ENCODE peak calls at places on chromosomes 5 and 9, in eight cellular contexts. I, S, R, J, X, Z, P and G are unnamed samples.

GRCh38 chr9:131605770-131606590 is 60.7 kb downstream of the PRRT1B start:
- DNase-seq in I (no peak), S (peak), R (no peak), J (no peak), X (no peak), Z (no peak), P (no peak), G (no peak)

GRCh38 chr5:151156732-151157402 is 712 bp downstream of the ANXA6 start:
- DNase-seq in I (peak), S (no peak), R (no peak), J (no peak), X (no peak), Z (peak), P (peak), G (no peak)

GRCh38 chr5:139390639-139391569 is 1.2 kb upstream of the MZB1 start:
- DNase-seq in I (no peak), S (no peak), R (no peak), J (no peak), X (no peak), Z (no peak), P (no peak), G (no peak)

GRCh38 chr5:157986431-157986990 is 127.6 kb upstream of the CLINT1 start:
- DNase-seq in I (no peak), S (no peak), R (no peak), J (no peak), X (no peak), Z (no peak), P (no peak), G (no peak)

GRCh38 chr5:944992-945685 is 52.5 kb downstream of the TRIP13 start:
- DNase-seq in I (no peak), S (no peak), R (no peak), J (no peak), X (no peak), Z (no peak), P (no peak), G (no peak)

GRCh38 chr9:116990592-116990991 is 303.5 kb downstream of the TRIM32 start:
- DNase-seq in I (no peak), S (no peak), R (no peak), J (no peak), X (no peak), Z (no peak), P (no peak), G (no peak)

GRCh38 chr9:124210697-124211096 is 47.1 kb upstream of the NEK6 start:
- DNase-seq in I (no peak), S (no peak), R (no peak), J (no peak), X (no peak), Z (no peak), P (no peak), G (no peak)

GRCh38 chr5:143200781-143201398 is 202.6 kb downstream of the NR3C1 start:
- DNase-seq in I (no peak), S (no peak), R (no peak), J (peak), X (no peak), Z (no peak), P (no peak), G (peak)

GRCh38 chr5:158785397-158785796 is 314.3 kb downstream of the EBF1 start:
- DNase-seq in I (no peak), S (no peak), R (no peak), J (no peak), X (no peak), Z (no peak), P (no peak), G (no peak)

GRCh38 chr5:171122372-171122771 is 186.7 kb upstream of the TLX3 start:
- DNase-seq in I (no peak), S (no peak), R (no peak), J (no peak), X (no peak), Z (no peak), P (peak), G (no peak)

GRCh38 chr5:133371371-133372155 is 240.8 kb downstream of the FSTL4 start:
- DNase-seq in I (peak), S (no peak), R (no peak), J (no peak), X (no peak), Z (no peak), P (no peak), G (no peak)

DNA sequence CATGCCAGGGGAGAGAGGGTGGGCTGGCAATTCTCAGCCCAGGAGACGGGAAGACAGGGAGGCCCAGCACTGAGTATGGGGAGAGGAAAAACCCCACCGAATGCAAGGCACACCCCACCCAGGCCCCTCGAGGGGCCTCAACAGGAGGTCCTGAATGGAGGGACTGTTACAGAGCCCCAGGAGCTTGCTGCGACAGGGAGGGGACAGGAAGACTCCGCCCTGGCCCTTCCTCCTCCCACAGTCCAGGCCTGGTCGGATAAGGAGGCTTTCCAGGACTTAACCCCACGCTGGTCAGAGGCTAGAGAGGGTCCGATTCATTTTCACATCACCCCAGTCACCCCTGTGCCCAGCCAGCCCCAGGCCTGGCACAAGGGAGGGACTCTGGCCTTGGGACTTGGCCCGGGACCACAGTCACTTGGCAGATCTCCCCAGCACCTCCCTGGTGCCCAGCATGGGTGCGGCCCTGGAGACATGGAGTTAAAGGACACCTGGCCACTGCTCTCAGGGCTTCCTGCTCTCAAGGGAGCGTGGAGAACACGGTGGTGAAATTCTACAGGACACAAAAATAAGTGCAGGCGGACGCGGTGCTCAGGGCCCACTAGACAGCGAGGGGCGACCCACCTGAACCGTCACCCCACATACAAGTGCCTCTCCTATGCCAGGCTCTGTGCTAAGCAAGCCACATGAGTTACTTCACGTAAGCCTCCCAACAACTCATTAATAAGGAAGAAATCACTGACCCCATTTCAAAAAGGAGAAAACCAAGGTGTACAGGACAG is 44.8 kb upstream of the STXBP1 start:
- DNase-seq in I (no peak), S (peak), R (no peak), J (peak), X (peak), Z (no peak), P (peak), G (no peak)
- H3K27ac ChIP-seq in I (no peak), S (peak), R (peak), J (peak), X (peak), Z (no peak), P (peak), G (peak)

GRCh38 chr5:14809369-14810144 is 62.0 kb downstream of the ANKH start:
- DNase-seq in I (peak), S (peak), R (no peak), J (peak), X (peak), Z (no peak), P (no peak), G (peak)
- H3K27ac ChIP-seq in I (peak), S (peak), R (peak), J (peak), X (peak), Z (no peak), P (no peak), G (peak)

GRCh38 chr5:69225859-69226258 is 8.8 kb upstream of the CDK7 start:
- DNase-seq in I (no peak), S (no peak), R (no peak), J (no peak), X (no peak), Z (no peak), P (no peak), G (no peak)
- H3K27ac ChIP-seq in I (no peak), S (no peak), R (no peak), J (no peak), X (no peak), Z (no peak), P (no peak), G (no peak)

GRCh38 chr5:10602031-10602806 is 38.3 kb downstream of the ANKRD33B start:
- DNase-seq in I (no peak), S (no peak), R (no peak), J (no peak), X (no peak), Z (no peak), P (no peak), G (no peak)

GRCh38 chr5:10601246-10602030 is 37.6 kb downstream of the ANKRD33B start:
- DNase-seq in I (no peak), S (peak), R (peak), J (peak), X (peak), Z (no peak), P (peak), G (peak)

GRCh38 chr5:10599828-10600227 is 36.0 kb downstream of the ANKRD33B start:
- DNase-seq in I (no peak), S (no peak), R (no peak), J (no peak), X (no peak), Z (no peak), P (no peak), G (peak)

GRCh38 chr5:10599113-10599512 is 35.2 kb downstream of the ANKRD33B start:
- DNase-seq in I (no peak), S (no peak), R (no peak), J (no peak), X (no peak), Z (no peak), P (no peak), G (no peak)

DNA sequence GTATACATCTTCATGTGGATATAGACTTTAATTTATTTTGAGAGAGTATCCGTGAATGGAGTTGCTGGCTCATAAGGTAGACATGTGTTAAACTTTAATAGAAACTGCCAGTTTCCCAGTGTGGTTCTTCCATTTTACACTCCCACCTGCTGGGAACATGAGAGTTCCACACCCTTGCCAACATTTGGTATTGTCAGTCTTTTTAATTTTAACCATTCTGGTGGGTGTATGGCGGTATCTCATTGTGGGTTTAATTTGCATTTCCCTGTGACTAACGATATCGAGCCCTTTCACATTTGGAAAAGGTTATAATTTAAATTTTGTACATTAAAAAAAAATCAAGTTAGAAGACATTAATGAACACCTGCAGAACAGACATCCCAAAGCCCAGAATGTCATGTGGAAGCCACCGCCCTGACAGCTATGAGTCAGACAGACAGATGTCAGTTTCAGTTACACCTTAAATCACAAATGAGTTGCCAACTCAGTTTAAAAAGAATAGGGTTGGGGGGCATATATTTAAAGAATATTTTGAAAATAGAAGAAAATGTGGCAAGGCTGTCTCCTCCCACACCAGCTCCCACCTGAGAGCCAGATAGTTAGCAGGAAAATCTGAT is 36.9 kb downstream of the ANKRD33B start:
- DNase-seq in I (no peak), S (no peak), R (no peak), J (no peak), X (no peak), Z (no peak), P (no peak), G (no peak)
- H3K27ac ChIP-seq in I (no peak), S (no peak), R (peak), J (no peak), X (peak), Z (no peak), P (peak), G (peak)

DNA sequence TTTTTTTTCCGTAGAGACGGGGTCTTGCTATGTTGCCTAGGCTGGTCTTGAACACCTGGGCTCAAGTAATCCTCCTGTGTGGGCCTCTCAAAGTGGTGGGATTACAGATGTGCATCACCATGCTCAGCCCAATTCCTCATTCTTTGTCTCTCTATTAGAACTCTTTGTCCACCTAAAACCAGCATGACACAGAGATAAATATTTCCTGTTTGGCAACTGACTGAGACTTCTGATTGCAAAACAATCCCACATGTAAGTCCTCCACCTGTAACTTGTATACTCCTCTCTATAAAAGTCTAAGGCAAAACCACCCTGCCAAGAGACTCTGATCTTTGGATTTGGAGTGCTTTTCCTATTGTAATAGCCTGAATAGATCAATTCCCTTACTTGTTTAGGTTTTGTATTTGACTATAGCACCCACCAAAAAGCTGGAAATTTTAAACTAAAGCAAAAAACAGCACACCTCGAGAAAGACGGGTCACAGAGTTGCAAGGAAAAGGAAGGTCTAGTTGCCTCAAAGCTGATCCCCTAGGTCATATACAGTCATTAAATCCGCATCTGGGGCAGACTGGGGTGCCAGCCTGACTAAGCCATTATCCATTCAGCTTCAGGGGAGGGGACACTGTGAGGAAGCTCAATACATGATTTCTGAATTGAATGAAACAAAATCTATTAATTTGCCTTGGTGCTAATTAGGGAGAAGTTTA is 13.5 kb upstream of the KIF27 start:
- DNase-seq in I (no peak), S (no peak), R (no peak), J (no peak), X (no peak), Z (no peak), P (no peak), G (peak)
- H3K27ac ChIP-seq in I (no peak), S (peak), R (no peak), J (no peak), X (no peak), Z (no peak), P (peak), G (peak)

DNA sequence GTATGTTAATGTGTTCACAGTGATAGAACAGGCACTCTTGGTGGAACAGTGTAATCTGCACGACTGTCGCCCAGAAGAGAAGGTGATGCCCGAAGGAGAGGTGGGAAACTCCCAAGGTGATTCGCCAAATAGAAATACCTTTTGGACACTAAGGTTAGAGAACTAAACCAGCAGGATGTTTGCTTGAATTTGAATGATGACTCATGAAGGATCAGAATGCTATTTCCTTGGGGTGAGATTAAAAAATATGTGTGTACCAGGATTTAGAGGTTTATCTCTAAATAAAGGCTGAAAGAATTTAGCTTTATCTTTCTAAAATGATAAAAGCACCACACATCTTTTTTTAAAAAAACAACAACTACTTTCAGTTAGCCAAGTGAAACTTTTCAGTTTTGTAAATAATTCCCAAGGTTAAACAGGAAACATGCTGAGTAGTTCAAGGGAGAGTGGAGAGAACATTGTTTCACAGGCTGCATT is 297.4 kb upstream of the TAS2R1 start:
- DNase-seq in I (no peak), S (no peak), R (no peak), J (no peak), X (no peak), Z (no peak), P (no peak), G (no peak)
- H3K27ac ChIP-seq in I (no peak), S (no peak), R (no peak), J (no peak), X (no peak), Z (no peak), P (no peak), G (peak)

GRCh38 chr9:113775714-113776113 is 100.4 kb upstream of the ZNF618 start:
- DNase-seq in I (no peak), S (no peak), R (peak), J (no peak), X (no peak), Z (no peak), P (no peak), G (no peak)

GRCh38 chr9:113772121-113772885 is 103.8 kb upstream of the ZNF618 start:
- DNase-seq in I (no peak), S (no peak), R (peak), J (no peak), X (no peak), Z (no peak), P (no peak), G (no peak)

GRCh38 chr9:113771199-113771598 is 104.9 kb upstream of the ZNF618 start:
- DNase-seq in I (no peak), S (no peak), R (peak), J (no peak), X (no peak), Z (no peak), P (no peak), G (no peak)

GRCh38 chr9:113774968-113775367 is 101.1 kb upstream of the ZNF618 start:
- DNase-seq in I (no peak), S (no peak), R (peak), J (no peak), X (no peak), Z (no peak), P (no peak), G (no peak)

DNA sequence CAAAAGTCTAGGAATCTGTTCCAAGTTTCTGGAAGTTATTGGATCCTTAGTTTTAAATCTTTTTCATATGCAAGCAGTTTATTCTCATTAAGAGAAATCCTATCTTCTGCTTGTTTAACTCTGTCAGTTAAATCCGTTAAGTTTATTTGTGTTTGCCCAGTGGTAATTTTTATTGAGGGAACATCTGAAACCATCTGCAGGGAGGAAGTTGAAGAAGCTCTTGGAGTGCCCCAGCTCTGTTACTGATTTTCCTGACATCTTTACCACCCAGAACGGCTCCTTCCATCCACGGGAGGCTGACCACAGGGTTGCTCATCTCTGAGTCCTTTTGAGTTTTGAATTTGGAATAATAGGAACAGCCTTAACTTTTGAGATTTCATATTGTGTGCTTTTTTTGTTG is 99.9 kb upstream of the ZNF618 start:
- DNase-seq in I (no peak), S (no peak), R (no peak), J (no peak), X (no peak), Z (no peak), P (no peak), G (no peak)
- H3K27ac ChIP-seq in I (no peak), S (no peak), R (no peak), J (no peak), X (no peak), Z (no peak), P (no peak), G (no peak)

GRCh38 chr9:37083654-37084053 is 36.7 kb upstream of the ZCCHC7 start:
- DNase-seq in I (no peak), S (no peak), R (no peak), J (no peak), X (no peak), Z (no peak), P (no peak), G (no peak)
- H3K27ac ChIP-seq in I (no peak), S (no peak), R (no peak), J (peak), X (no peak), Z (no peak), P (no peak), G (no peak)

GRCh38 chr9:100492952-100493351 is 20.0 kb downstream of the TMEFF1 start:
- DNase-seq in I (no peak), S (no peak), R (no peak), J (no peak), X (no peak), Z (no peak), P (no peak), G (no peak)
- H3K27ac ChIP-seq in I (no peak), S (no peak), R (no peak), J (no peak), X (no peak), Z (peak), P (no peak), G (no peak)